ENCODE peak calls at places on chromosome 5, in nine cellular contexts. F, T, C, D, I, W, L, P and V are unnamed samples.

GRCh38 chr5:54024466-54024865 is 285.9 kb downstream of the ARL15 start:
- DNase-seq in P (no peak), L (no peak), I (peak; percentile 91), F (peak; percentile 84), W (no peak), T (no peak), D (no peak), C (peak; percentile 65), V (no peak)

GRCh38 chr5:105789246-105789645 is 1881.5 kb downstream of the EFNA5 start:
- DNase-seq in W (no peak), D (no peak), C (no peak), P (no peak), T (no peak), L (no peak), F (peak; percentile 7), I (peak; percentile 13), V (no peak)

GRCh38 chr5:115209279-115209678 is 39.6 kb upstream of the TRIM36 start:
- DNase-seq in P (no peak), T (no peak), D (no peak), W (no peak), F (no peak), C (no peak), I (no peak), L (no peak), V (no peak)

GRCh38 chr5:586751-587285 is 25.3 kb upstream of the CEP72 start:
- DNase-seq in D (no peak), F (no peak), T (no peak), L (no peak), C (no peak), W (no peak), I (no peak), P (no peak), V (no peak)

GRCh38 chr5:119368238-119368630 is 12.4 kb downstream of the TNFAIP8 start:
- DNase-seq in L (no peak), T (peak; percentile 31), P (no peak), F (no peak), I (no peak), W (no peak), C (no peak), D (no peak), V (no peak)

GRCh38 chr5:116063950-116064349 is 20.9 kb upstream of the COMMD10 start:
- DNase-seq in D (no peak), I (peak; percentile 14), T (no peak), C (peak; percentile 18), W (no peak), L (no peak), P (no peak), F (no peak), V (no peak)

GRCh38 chr5:58012103-58012502 is 447.8 kb downstream of the PLK2 start:
- DNase-seq in D (no peak), F (peak; percentile 26), P (no peak), T (peak; percentile 40), I (peak; percentile 28), W (no peak), L (no peak), C (peak; percentile 26), V (no peak)

GRCh38 chr5:74167930-74168315 is 472.6 kb downstream of the ENC1 start:
- DNase-seq in T (no peak), L (no peak), W (no peak), C (no peak), P (no peak), F (no peak), I (no peak), D (no peak), V (no peak)

GRCh38 chr5:74736759-74737158 is 30.2 kb downstream of the GFM2 start:
- DNase-seq in P (no peak), L (no peak), T (no peak), I (no peak), W (no peak), F (no peak), C (no peak), D (no peak), V (no peak)